ENCODE peak calls at places on chromosomes 5 and 9, in four cellular contexts. E is fibroblast of the aortic adventitia, U is AG09319, P is germinal center. L is an unnamed sample.

GRCh38 chr5:39164016-39164415 is 55.3 kb downstream of the FYB1 start:
- DNase-seq in E (no peak), U (no peak), P (no peak), L (no peak)

GRCh38 chr5:24208540-24209141 is 436.1 kb downstream of the CDH10 start:
- DNase-seq in P (no peak), U (no peak), E (no peak), L (no peak)

GRCh38 chr9:111298831-111299603 is 31.0 kb downstream of the OR2K2 start:
- DNase-seq in P (peak; percentile 7), E (peak; percentile 91), U (peak; percentile 61), L (peak; percentile 37)

GRCh38 chr9:36893148-36893547 is 140.9 kb downstream of the PAX5 start:
- DNase-seq in P (no peak), U (no peak), E (no peak), L (no peak)

GRCh38 chr5:14186132-14186830 is 43.1 kb downstream of the TRIO start:
- DNase-seq in P (no peak), E (peak; percentile 84), U (no peak), L (no peak)

GRCh38 chr9:34454571-34455065 is 3.8 kb downstream of the FAM219A start:
- DNase-seq in E (peak; percentile 50), P (no peak), U (no peak), L (no peak)

GRCh38 chr9:103242025-103242424 is 246.9 kb downstream of the CYLC2 start:
- DNase-seq in E (no peak), U (no peak), P (no peak), L (no peak)

GRCh38 chr9:113996531-113997001 is 81.5 kb downstream of the AMBP start:
- DNase-seq in E (no peak), U (no peak), P (no peak), L (no peak)

GRCh38 chr9:123669355-123669754 is 260.6 kb downstream of the DENND1A start:
- DNase-seq in U (no peak), E (no peak), P (no peak), L (no peak)

GRCh38 chr5:138354926-138355378 is 2.5 kb downstream of the KDM3B start:
- DNase-seq in P (peak; percentile 66), U (peak; percentile 44), E (peak; percentile 87), L (peak; percentile 75)

GRCh38 chr5:145473032-145473642 is 362.0 kb downstream of the PRELID2 start:
- DNase-seq in P (no peak), U (no peak), E (no peak), L (no peak)

GRCh38 chr9:83630938-83631457 is 8.1 kb downstream of the IDNK start:
- DNase-seq in E (peak; percentile 44), P (no peak), U (no peak), L (no peak)

GRCh38 chr5:95960802-95961616 is 642 bp downstream of the ELL2 start:
- DNase-seq in P (peak; percentile 84), E (peak; percentile 78), U (peak; percentile 63), L (peak; percentile 83)

GRCh38 chr9:127974769-127975261 is 6.0 kb downstream of the EEIG1 start:
- DNase-seq in P (no peak), U (no peak), E (peak; percentile 65), L (no peak)

GRCh38 chr5:58459276-58459859 is 518 bp downstream of the PLK2 start:
- DNase-seq in E (peak; percentile 65), U (no peak), P (no peak), L (no peak)

GRCh38 chr5:1464511-1464910 is 19.3 kb upstream of the SLC6A3 start:
- DNase-seq in P (no peak), E (no peak), U (no peak), L (no peak)

GRCh38 chr5:120604898-120605297 is 140.8 kb downstream of the PRR16 start:
- DNase-seq in E (peak; percentile 97), U (peak; percentile 65), P (no peak), L (no peak)

GRCh38 chr5:129244478-129244877 is 149.9 kb downstream of the ISOC1 start:
- DNase-seq in U (no peak), E (peak; percentile 88), P (no peak), L (no peak)

L was measured in GM13976.